ENCODE peak calls at places on chromosomes 5 and 9, in four cellular contexts. S is transverse colon; B is CD8-positive, alpha-beta T cell; N is A549. W is an unnamed sample.

GRCh38 chr5:151319334-151319733 is 15.8 kb upstream of the SLC36A3 start:
- DNase-seq in S (peak; percentile 9), B (no peak), N (peak; percentile 31), W (no peak)

GRCh38 chr5:10762776-10763500 is 1.9 kb upstream of the DAP start:
- DNase-seq in S (no peak), B (no peak), N (no peak), W (no peak)

GRCh38 chr9:100498592-100498991 is 25.6 kb downstream of the TMEFF1 start:
- DNase-seq in S (no peak), B (no peak), N (peak; percentile 9), W (no peak)

GRCh38 chr9:29220852-29221251 is 1647.6 kb upstream of the C9orf72 start:
- DNase-seq in S (no peak), B (no peak), N (no peak), W (no peak)

GRCh38 chr9:135130266-135130976 is 43.0 kb downstream of the OLFM1 start:
- DNase-seq in S (peak; percentile 43), B (no peak), N (peak; percentile 67), W (no peak)

GRCh38 chr9:113580954-113581311 is 117.4 kb downstream of the RGS3 start:
- DNase-seq in S (no peak), B (no peak), N (no peak), W (no peak)

GRCh38 chr9:93952119-93952783 is 2.9 kb downstream of the BARX1 start:
- DNase-seq in S (no peak), B (no peak), N (no peak), W (no peak)

GRCh38 chr5:96297290-96297689 is 135.8 kb downstream of the PCSK1 start:
- DNase-seq in S (no peak), B (no peak), N (no peak), W (no peak)

GRCh38 chr5:149421834-149422233 is 42.7 kb upstream of the IL17B start:
- DNase-seq in S (no peak), B (no peak), N (no peak), W (no peak)

GRCh38 chr5:128455861-128456361 is 82.1 kb downstream of the FBN2 start:
- DNase-seq in S (no peak), B (no peak), N (no peak), W (no peak)

GRCh38 chr9:133141833-133142594 is 21.0 kb upstream of the RALGDS start:
- DNase-seq in S (peak; percentile 61), B (peak; percentile 91), N (no peak), W (no peak)

GRCh38 chr9:37221489-37222106 is 101.2 kb downstream of the ZCCHC7 start:
- DNase-seq in S (no peak), B (no peak), N (no peak), W (no peak)

GRCh38 chr9:37217141-37217540 is 96.8 kb downstream of the ZCCHC7 start:
- DNase-seq in S (no peak), B (no peak), N (no peak), W (no peak)

GRCh38 chr9:37218800-37219425 is 98.5 kb downstream of the ZCCHC7 start:
- DNase-seq in S (no peak), B (no peak), N (no peak), W (no peak)

GRCh38 chr9:37215456-37216229 is 95.3 kb downstream of the ZCCHC7 start:
- DNase-seq in S (no peak), B (no peak), N (no peak), W (no peak)

DNA sequence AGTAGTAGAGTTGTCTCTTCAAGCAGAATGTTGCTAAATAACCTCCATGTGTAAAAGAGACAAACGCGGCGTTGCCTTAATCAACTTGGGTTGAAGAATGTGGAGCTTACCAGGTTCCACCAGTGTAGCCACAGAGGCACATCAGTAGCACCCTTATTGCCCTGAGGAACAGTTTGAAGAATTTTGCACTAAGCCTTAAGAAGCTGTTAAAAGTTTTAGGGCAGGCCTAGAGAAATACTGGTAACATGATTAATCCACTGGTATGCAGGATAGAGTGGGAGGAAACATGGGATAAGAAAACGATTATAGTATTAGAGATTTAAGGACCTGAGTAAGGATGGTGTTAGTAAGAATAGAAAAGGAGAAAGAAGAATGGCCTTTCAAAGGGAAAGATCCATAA is 100.6 kb downstream of the ZCCHC7 start:
- DNase-seq in S (no peak), B (no peak), N (no peak), W (no peak)
- H3K4me3 ChIP-seq in S (no peak overlapping the region), B (no peak overlapping the region), N (no peak overlapping the region), W (no peak overlapping the region)

GRCh38 chr5:99061299-99061698 is 132.5 kb upstream of the CHD1 start:
- DNase-seq in S (no peak), B (no peak), N (no peak), W (no peak)
- H3K27ac ChIP-seq in S (no peak overlapping the region), B (no peak overlapping the region), N (no peak overlapping the region), W (no peak overlapping the region)

DNA sequence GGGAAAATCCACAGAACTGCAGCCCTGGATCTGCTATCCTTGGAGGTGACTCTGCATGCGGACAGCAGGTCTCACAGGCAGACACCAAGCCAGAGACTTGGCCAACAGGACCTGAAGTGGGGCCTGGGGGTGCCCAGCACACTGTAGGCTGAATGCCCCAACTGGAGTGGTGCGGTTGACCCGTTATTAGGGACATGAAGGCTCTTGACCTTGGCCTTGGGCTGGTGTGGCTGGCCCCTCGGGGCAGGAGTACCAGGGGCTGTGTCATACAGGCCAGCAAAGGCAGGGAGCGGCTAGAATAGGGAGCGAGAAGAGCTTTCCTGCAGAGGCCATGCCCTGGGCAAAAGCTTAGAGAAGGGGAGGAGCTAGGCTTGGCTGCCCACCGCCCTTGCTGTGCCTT is 153.2 kb upstream of the MVB12B start:
- DNase-seq in S (no peak), B (no peak), N (no peak), W (no peak)
- TF ChIP-seq CTCF in S (no peak), B (no peak), N (no peak), W (no peak)

GRCh38 chr9:129574911-129575574 is 45.9 kb downstream of the C9orf50 start:
- DNase-seq in S (no peak), B (no peak), N (peak; percentile 73), W (no peak)
- H3K4me3 ChIP-seq in S (no peak overlapping the region), B (no peak overlapping the region), N (no peak overlapping the region), W (no peak overlapping the region)

GRCh38 chr9:121213136-121213806 is 11.6 kb upstream of the RAB14 start:
- DNase-seq in S (peak; percentile 92), B (peak; percentile 65), N (peak; percentile 88), W (peak; percentile 85)
- H3K27ac ChIP-seq in S (peak overlapping the region; percentile 70), B (no peak overlapping the region), N (peak overlapping the region; percentile 12), W (no peak overlapping the region)

DNA sequence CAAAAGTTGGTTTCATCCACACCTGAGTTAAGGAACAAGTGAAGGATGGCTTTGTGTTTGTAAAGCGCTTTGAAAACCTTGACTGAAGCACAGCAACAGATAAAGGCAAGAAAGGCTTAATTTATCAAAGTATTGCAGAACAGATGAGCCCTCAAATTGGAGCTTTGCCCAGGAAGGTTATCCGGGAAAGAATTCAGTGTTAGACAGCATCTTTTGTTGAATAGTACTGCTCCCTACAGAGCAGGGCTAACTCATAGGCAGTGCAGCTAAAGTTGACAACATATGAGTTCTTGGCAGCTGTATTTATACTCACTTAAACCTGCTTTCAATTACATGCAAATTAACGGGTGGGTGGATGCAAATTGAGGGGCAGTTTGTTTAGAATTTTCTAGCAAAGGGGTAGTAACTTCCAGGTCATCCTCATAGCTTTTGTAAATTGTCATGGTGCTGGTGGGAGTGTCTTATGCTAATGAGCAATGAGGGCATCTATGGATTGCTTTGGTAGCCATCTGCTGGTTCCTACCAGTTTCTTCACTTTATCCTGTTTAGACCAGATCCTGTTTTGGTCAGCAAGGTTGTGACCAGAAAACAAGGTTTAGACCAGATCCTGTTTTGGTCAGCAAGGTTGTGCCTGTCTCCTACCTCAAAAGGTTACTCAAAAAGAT is 105.8 kb downstream of the GDA start:
- DNase-seq in S (no peak), B (no peak), N (no peak), W (no peak)
- TF ChIP-seq CTCF in S (no peak), B (no peak), N (no peak), W (no peak)

DNA sequence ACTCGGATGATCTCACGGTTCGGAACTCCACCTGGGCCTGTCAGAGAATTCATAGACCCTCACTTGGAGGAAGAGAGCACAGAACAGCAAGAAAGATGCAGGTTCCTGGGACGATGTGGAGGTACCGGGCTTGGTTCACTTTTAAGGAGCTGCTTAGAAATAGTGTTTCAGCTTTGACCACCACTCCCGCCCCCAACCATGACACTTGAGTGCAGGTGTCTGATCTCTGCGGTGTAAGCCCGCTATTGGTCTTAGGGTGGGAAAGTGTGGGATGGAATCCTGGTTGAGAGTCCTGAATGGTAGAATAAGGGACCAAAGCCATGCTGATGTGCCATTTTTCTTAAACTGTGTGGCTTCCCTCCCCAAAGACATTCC is 97.2 kb upstream of the LMX1B start:
- DNase-seq in S (no peak), B (no peak), N (no peak), W (no peak)
- H3K4me3 ChIP-seq in S (no peak overlapping the region), B (no peak overlapping the region), N (peak overlapping the region; percentile 42), W (no peak overlapping the region)

DNA sequence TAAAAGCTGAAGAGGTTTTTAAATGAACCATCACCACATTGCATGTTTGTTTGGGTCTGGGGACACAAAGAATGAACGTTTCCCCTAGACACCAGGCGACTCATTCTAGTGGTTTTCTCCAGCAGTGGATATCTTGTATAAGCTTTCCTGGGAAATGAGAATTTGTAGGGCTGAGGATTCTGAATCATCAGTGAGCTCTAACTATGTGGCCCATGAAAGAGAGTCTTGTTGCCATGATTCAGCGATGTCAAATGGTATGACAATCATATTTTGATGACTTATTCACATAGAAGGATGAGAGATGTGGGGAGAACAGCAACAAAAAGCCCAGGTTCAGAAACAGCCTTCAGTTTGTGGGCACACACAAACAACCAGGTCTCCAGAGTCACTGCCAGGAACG is 13.1 kb downstream of the ZNF474 start:
- DNase-seq in S (no peak), B (no peak), N (peak; percentile 20), W (no peak)
- H3K27ac ChIP-seq in S (no peak overlapping the region), B (no peak overlapping the region), N (no peak overlapping the region), W (no peak overlapping the region)

W was measured in left lung.